ENCODE peak calls at places on chromosomes 7 and 10, in eight cellular contexts. W is HEK293T; L is AG08396; Y is stimulated activated CD4-positive, alpha-beta T cell treated with anti-CD3 and anti-CD28 coated beads, Interleukin-15, amount 100 ng/mL, for 1 hour; Z is amygdala; N is neural crest cell; A is AG20443; O is HS-5. H is an unnamed sample.

GRCh38 chr10:67780759-67781538 is 57.0 kb downstream of the DNAJC12 start:
- DNase-seq in O (no peak), W (no peak), N (no peak), A (no peak), L (no peak), Z (no peak), Y (no peak), H (no peak)

GRCh38 chr10:93566435-93567276 is at the start of gene FFAR4:
- DNase-seq in W (no peak), A (peak), Z (no peak), O (no peak), L (no peak), N (no peak), Y (no peak), H (no peak)

GRCh38 chr10:35895331-35895730 is 253.2 kb upstream of the FZD8 start:
- DNase-seq in Z (no peak), L (no peak), N (no peak), W (no peak), O (no peak), A (no peak), Y (no peak), H (no peak)

GRCh38 chr7:767941-768729 is 41.1 kb upstream of the PRKAR1B start:
- DNase-seq in N (no peak), L (peak), Z (no peak), W (no peak), Y (peak), O (peak), A (no peak), H (peak)

GRCh38 chr10:29703276-29703675 is 68.5 kb upstream of the SVIL start:
- DNase-seq in L (no peak), Z (no peak), W (no peak), O (no peak), N (no peak), A (no peak), Y (no peak), H (peak)

GRCh38 chr10:43953672-43954071 is 305.0 kb upstream of the ZNF32 start:
- DNase-seq in O (no peak), Y (no peak), L (no peak), N (no peak), A (peak), W (no peak), Z (no peak), H (no peak)

GRCh38 chr10:51327432-51327831 is 253.1 kb downstream of the PRKG1 start:
- DNase-seq in Y (no peak), Z (no peak), W (no peak), A (no peak), N (no peak), L (no peak), O (no peak), H (no peak)

GRCh38 chr10:112713411-112713810 is 236.6 kb upstream of the TCF7L2 start:
- DNase-seq in W (no peak), O (no peak), Y (no peak), Z (no peak), N (no peak), L (peak), A (no peak), H (no peak)

GRCh38 chr10:112557197-112557596 is 110.2 kb downstream of the VTI1A start:
- DNase-seq in N (no peak), A (no peak), Y (no peak), Z (no peak), L (no peak), W (no peak), O (no peak), H (no peak)

GRCh38 chr7:26292768-26293560 is 1.3 kb downstream of the SNX10 start:
- DNase-seq in O (no peak), N (no peak), Z (no peak), L (no peak), W (no peak), A (no peak), Y (no peak), H (no peak)

GRCh38 chr10:45239642-45240041 is 75.8 kb downstream of the OR13A1 start:
- DNase-seq in A (peak), Y (no peak), L (peak), W (no peak), O (no peak), N (no peak), Z (no peak), H (no peak)

GRCh38 chr10:73785721-73786511 is 510 bp downstream of the ZSWIM8 start:
- DNase-seq in A (peak), W (no peak), N (no peak), O (no peak), L (peak), Y (peak), Z (no peak), H (no peak)

GRCh38 chr7:90625562-90625961 is 29.4 kb downstream of the CDK14 start:
- DNase-seq in O (no peak), N (no peak), L (no peak), Y (no peak), W (peak), A (peak), Z (no peak), H (peak)

GRCh38 chr10:83541096-83541495 is 598.2 kb upstream of the GHITM start:
- DNase-seq in Z (no peak), W (no peak), Y (no peak), L (no peak), N (no peak), O (no peak), A (no peak), H (no peak)